ENCODE peak calls at places on chromosomes 3 and 15, in four cellular contexts. F, O, U and J are unnamed samples.

GRCh38 chr3:55159016-55159415 is 231.2 kb upstream of the LRTM1 start:
- DNase-seq in F (no peak), U (no peak), O (no peak), J (no peak)

GRCh38 chr15:44529864-44530604 is 6.9 kb upstream of the EIF3J start:
- DNase-seq in F (no peak), U (no peak), O (no peak), J (no peak)

GRCh38 chr3:126344380-126345041 is 12.7 kb downstream of the KLF15 start:
- DNase-seq in F (no peak), U (no peak), O (no peak), J (no peak)

GRCh38 chr3:182914341-182914740 is 66.0 kb downstream of the DCUN1D1 start:
- DNase-seq in U (no peak), O (no peak), F (no peak), J (no peak)

GRCh38 chr15:91522609-91523332 is 330.7 kb upstream of the SLCO3A1 start:
- DNase-seq in U (no peak), F (peak; percentile 61), O (no peak), J (no peak)

GRCh38 chr3:82022836-82023235 is 261.4 kb upstream of the GBE1 start:
- DNase-seq in O (no peak), U (no peak), F (no peak), J (no peak)

GRCh38 chr3:45984331-45985312 is 11.0 kb downstream of the FYCO1 start:
- DNase-seq in F (no peak), O (no peak), U (no peak), J (no peak)

GRCh38 chr15:43762824-43763223 is 13.9 kb downstream of the ELL3 start:
- DNase-seq in O (no peak), F (no peak), U (no peak), J (no peak)

GRCh38 chr3:69051796-69052566 is at the start of gene TMF1:
- DNase-seq in F (peak; percentile 96), U (peak; percentile 98), O (no peak), J (peak; percentile 99)

GRCh38 chr15:69557340-69558137 is 104.9 kb downstream of the RPLP1 start:
- DNase-seq in O (no peak), F (peak; percentile 89), U (no peak), J (peak; percentile 92)